ENCODE peak calls at places on chromosomes 1 and 21, in ten cellular contexts. One of them, this sample, is unnamed.

GRCh38 chr1:231836227-231836893 is 209.8 kb downstream of the DISC1 start:
- DNase-seq in ovary: no peak
- DNase-seq in left ventricle myocardium inferior: no peak
- DNase-seq in right atrium auricular region: no peak
- DNase-seq in fibroblast of lung: no peak
- DNase-seq in A673: no peak
- DNase-seq in pancreas: no peak
- DNase-seq in heart left ventricle: no peak
- DNase-seq in H9: no peak
- DNase-seq in HCT116: no peak
- DNase-seq in this sample: no peak

GRCh38 chr1:169711469-169712308 is at the start of gene SELL:
- DNase-seq in HCT116: peak; percentile 73
- DNase-seq in right atrium auricular region: peak; percentile 72
- DNase-seq in left ventricle myocardium inferior: peak; percentile 18
- DNase-seq in A673: peak; percentile 79
- DNase-seq in pancreas: peak; percentile 49
- DNase-seq in heart left ventricle: peak; percentile 59
- DNase-seq in ovary: no peak
- DNase-seq in H9: peak; percentile 70
- DNase-seq in fibroblast of lung: peak; percentile 59
- DNase-seq in this sample: no peak

GRCh38 chr1:58782308-58783089 is 1.3 kb downstream of the JUN start:
- DNase-seq in pancreas: peak; percentile 51
- DNase-seq in heart left ventricle: peak; percentile 51
- DNase-seq in HCT116: no peak
- DNase-seq in right atrium auricular region: peak; percentile 67
- DNase-seq in left ventricle myocardium inferior: peak; percentile 56
- DNase-seq in H9: peak; percentile 67
- DNase-seq in A673: peak; percentile 61
- DNase-seq in fibroblast of lung: peak; percentile 36
- DNase-seq in ovary: peak; percentile 58
- DNase-seq in this sample: peak; percentile 81

GRCh38 chr1:246448373-246448772 is 58.7 kb downstream of the SMYD3 start:
- DNase-seq in pancreas: no peak
- DNase-seq in fibroblast of lung: peak; percentile 24
- DNase-seq in H9: no peak
- DNase-seq in heart left ventricle: no peak
- DNase-seq in HCT116: no peak
- DNase-seq in ovary: no peak
- DNase-seq in left ventricle myocardium inferior: no peak
- DNase-seq in right atrium auricular region: no peak
- DNase-seq in A673: no peak
- DNase-seq in this sample: no peak

GRCh38 chr21:28632718-28633408 is 359.8 kb downstream of the LTN1 start:
- DNase-seq in H9: no peak
- DNase-seq in left ventricle myocardium inferior: no peak
- DNase-seq in pancreas: no peak
- DNase-seq in A673: no peak
- DNase-seq in fibroblast of lung: peak; percentile 75
- DNase-seq in ovary: no peak
- DNase-seq in heart left ventricle: no peak
- DNase-seq in right atrium auricular region: no peak
- DNase-seq in HCT116: no peak
- DNase-seq in this sample: no peak

GRCh38 chr1:38329644-38330043 is 283.1 kb upstream of the POU3F1 start:
- DNase-seq in H9: no peak
- DNase-seq in HCT116: no peak
- DNase-seq in A673: no peak
- DNase-seq in ovary: no peak
- DNase-seq in left ventricle myocardium inferior: no peak
- DNase-seq in heart left ventricle: no peak
- DNase-seq in right atrium auricular region: no peak
- DNase-seq in pancreas: no peak
- DNase-seq in fibroblast of lung: no peak
- DNase-seq in this sample: no peak

GRCh38 chr1:159786966-159787365 is 6.2 kb downstream of the DUSP23 start:
- DNase-seq in left ventricle myocardium inferior: no peak
- DNase-seq in ovary: no peak
- DNase-seq in pancreas: no peak
- DNase-seq in heart left ventricle: no peak
- DNase-seq in HCT116: no peak
- DNase-seq in right atrium auricular region: no peak
- DNase-seq in H9: no peak
- DNase-seq in A673: no peak
- DNase-seq in fibroblast of lung: no peak
- DNase-seq in this sample: no peak

GRCh38 chr1:222889445-222889844 is 74.6 kb downstream of the DISP1 start:
- DNase-seq in pancreas: no peak
- DNase-seq in heart left ventricle: no peak
- DNase-seq in HCT116: no peak
- DNase-seq in ovary: no peak
- DNase-seq in right atrium auricular region: no peak
- DNase-seq in left ventricle myocardium inferior: no peak
- DNase-seq in A673: peak; percentile 43
- DNase-seq in fibroblast of lung: no peak
- DNase-seq in H9: no peak
- DNase-seq in this sample: no peak

DNA sequence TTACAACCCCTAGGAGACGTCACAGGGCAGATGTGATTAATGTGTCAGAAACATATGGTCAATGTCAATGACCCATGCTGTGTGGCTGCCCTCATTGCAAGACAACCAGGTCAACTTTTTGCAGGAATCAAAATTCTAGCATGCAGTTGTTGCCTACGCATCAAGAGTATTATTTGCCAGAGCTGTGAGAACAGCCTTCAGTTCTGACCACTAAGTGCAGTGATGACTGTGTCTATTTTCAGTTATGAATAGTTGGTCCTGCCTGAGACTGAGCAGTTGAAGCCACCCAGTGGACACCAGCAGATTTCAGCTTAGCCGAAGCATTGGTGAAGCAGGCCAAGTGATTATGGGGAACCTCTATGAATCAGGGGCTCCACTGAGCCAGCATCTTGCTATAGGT is 47.3 kb downstream of the LYPLAL1 start:
- DNase-seq in right atrium auricular region: no peak
- DNase-seq in fibroblast of lung: peak; percentile 7
- DNase-seq in HCT116: no peak
- DNase-seq in A673: no peak
- DNase-seq in left ventricle myocardium inferior: no peak
- DNase-seq in pancreas: no peak
- DNase-seq in ovary: no peak
- DNase-seq in H9: no peak
- DNase-seq in heart left ventricle: peak; percentile 17
- DNase-seq in this sample: no peak
- TF ChIP-seq CTCF in right atrium auricular region: no peak
- TF ChIP-seq CTCF in fibroblast of lung: no peak
- TF ChIP-seq CTCF in HCT116: no peak
- TF ChIP-seq CTCF in A673: no peak
- TF ChIP-seq CTCF in left ventricle myocardium inferior: peak; percentile 40
- TF ChIP-seq CTCF in pancreas: no peak
- TF ChIP-seq CTCF in ovary: no peak
- TF ChIP-seq CTCF in H9: no peak
- TF ChIP-seq CTCF in heart left ventricle: no peak
- TF ChIP-seq CTCF in this sample: no peak

GRCh38 chr1:54284781-54285563 is 85.0 kb downstream of the MRPL37 start:
- DNase-seq in HCT116: no peak
- DNase-seq in left ventricle myocardium inferior: no peak
- DNase-seq in H9: no peak
- DNase-seq in right atrium auricular region: no peak
- DNase-seq in heart left ventricle: no peak
- DNase-seq in A673: no peak
- DNase-seq in pancreas: no peak
- DNase-seq in ovary: no peak
- DNase-seq in fibroblast of lung: no peak
- DNase-seq in this sample: no peak

GRCh38 chr1:54283997-54284385 is 84.0 kb downstream of the MRPL37 start:
- DNase-seq in H9: no peak
- DNase-seq in ovary: no peak
- DNase-seq in A673: no peak
- DNase-seq in heart left ventricle: no peak
- DNase-seq in left ventricle myocardium inferior: no peak
- DNase-seq in HCT116: no peak
- DNase-seq in fibroblast of lung: no peak
- DNase-seq in right atrium auricular region: no peak
- DNase-seq in pancreas: no peak
- DNase-seq in this sample: no peak

GRCh38 chr1:54285815-54286214 is 85.8 kb downstream of the MRPL37 start:
- DNase-seq in A673: no peak
- DNase-seq in heart left ventricle: no peak
- DNase-seq in H9: no peak
- DNase-seq in fibroblast of lung: no peak
- DNase-seq in pancreas: no peak
- DNase-seq in left ventricle myocardium inferior: no peak
- DNase-seq in ovary: no peak
- DNase-seq in right atrium auricular region: no peak
- DNase-seq in HCT116: no peak
- DNase-seq in this sample: no peak

GRCh38 chr1:54282101-54282847 is 82.3 kb downstream of the MRPL37 start:
- DNase-seq in heart left ventricle: no peak
- DNase-seq in ovary: no peak
- DNase-seq in pancreas: no peak
- DNase-seq in HCT116: no peak
- DNase-seq in left ventricle myocardium inferior: no peak
- DNase-seq in H9: no peak
- DNase-seq in A673: no peak
- DNase-seq in right atrium auricular region: no peak
- DNase-seq in fibroblast of lung: no peak
- DNase-seq in this sample: no peak

DNA sequence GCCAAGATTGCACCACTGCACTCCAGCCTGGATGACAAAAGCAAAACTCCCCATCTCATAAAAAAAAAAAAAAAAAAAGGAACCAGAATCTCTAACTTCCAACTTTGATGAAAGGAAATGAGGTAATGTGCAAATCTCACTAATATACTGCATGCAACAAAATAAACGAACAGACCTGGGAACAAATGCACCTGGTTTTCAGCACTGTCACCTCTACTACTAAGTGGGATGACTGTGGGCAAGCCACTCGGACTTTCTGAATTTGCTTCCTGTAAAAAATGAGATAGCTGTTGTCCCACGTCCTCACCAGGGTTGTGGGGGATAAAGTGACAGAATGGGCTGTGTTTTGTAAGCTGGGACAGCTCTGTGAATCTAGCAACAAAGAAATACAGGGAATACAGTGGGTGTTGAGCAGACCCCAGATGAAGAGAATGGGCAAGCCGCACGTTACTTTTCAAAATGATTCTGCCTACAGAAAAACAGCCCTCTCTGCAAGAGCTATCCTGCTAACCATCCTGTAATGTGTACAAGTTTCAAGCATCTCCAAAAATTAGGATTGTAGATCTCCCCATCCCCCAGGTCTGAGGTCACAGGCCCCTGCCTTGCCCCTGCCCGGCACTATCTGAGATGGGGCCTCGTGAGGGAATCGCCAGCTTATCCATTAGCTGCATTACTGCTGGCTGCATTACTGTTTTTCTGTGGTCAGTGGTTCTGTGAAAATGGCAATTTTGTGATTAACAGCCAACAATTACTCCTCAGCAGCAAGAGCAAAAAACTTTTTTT is 83.4 kb downstream of the MRPL37 start:
- DNase-seq in right atrium auricular region: no peak
- DNase-seq in H9: no peak
- DNase-seq in A673: no peak
- DNase-seq in ovary: no peak
- DNase-seq in heart left ventricle: no peak
- DNase-seq in pancreas: peak; percentile 59
- DNase-seq in left ventricle myocardium inferior: no peak
- DNase-seq in fibroblast of lung: no peak
- DNase-seq in HCT116: no peak
- DNase-seq in this sample: no peak
- H3K4me1 ChIP-seq in right atrium auricular region: peaks cover 46% of the 10 kb centered on the region
- H3K4me1 ChIP-seq in H9: peaks cover 24% of the 10 kb centered on the region
- H3K4me1 ChIP-seq in A673: peaks cover 13% of the 10 kb centered on the region
- H3K4me1 ChIP-seq in ovary: peaks cover 57% of the 10 kb centered on the region
- H3K4me1 ChIP-seq in heart left ventricle: peaks cover 6% of the 10 kb centered on the region
- H3K4me1 ChIP-seq in pancreas: peaks cover 17% of the 10 kb centered on the region
- H3K4me1 ChIP-seq in left ventricle myocardium inferior: peaks cover 64% of the 10 kb centered on the region
- H3K4me1 ChIP-seq in fibroblast of lung: peaks cover 14% of the 10 kb centered on the region
- H3K4me1 ChIP-seq in HCT116: peaks cover 8% of the 10 kb centered on the region
- H3K4me1 ChIP-seq in this sample: peaks cover 37% of the 10 kb centered on the region

GRCh38 chr1:6801998-6802397 is 16.7 kb downstream of the CAMTA1 start:
- DNase-seq in right atrium auricular region: no peak
- DNase-seq in ovary: no peak
- DNase-seq in fibroblast of lung: peak; percentile 65
- DNase-seq in H9: no peak
- DNase-seq in pancreas: no peak
- DNase-seq in heart left ventricle: peak; percentile 23
- DNase-seq in HCT116: no peak
- DNase-seq in left ventricle myocardium inferior: no peak
- DNase-seq in A673: no peak
- DNase-seq in this sample: no peak

GRCh38 chr1:6800728-6801127 is 15.5 kb downstream of the CAMTA1 start:
- DNase-seq in heart left ventricle: no peak
- DNase-seq in HCT116: no peak
- DNase-seq in left ventricle myocardium inferior: no peak
- DNase-seq in A673: no peak
- DNase-seq in pancreas: no peak
- DNase-seq in ovary: no peak
- DNase-seq in H9: no peak
- DNase-seq in fibroblast of lung: peak; percentile 60
- DNase-seq in right atrium auricular region: no peak
- DNase-seq in this sample: no peak

GRCh38 chr1:6802454-6802853 is 17.2 kb downstream of the CAMTA1 start:
- DNase-seq in ovary: no peak
- DNase-seq in A673: no peak
- DNase-seq in HCT116: no peak
- DNase-seq in pancreas: no peak
- DNase-seq in H9: no peak
- DNase-seq in fibroblast of lung: no peak
- DNase-seq in left ventricle myocardium inferior: no peak
- DNase-seq in heart left ventricle: no peak
- DNase-seq in right atrium auricular region: no peak
- DNase-seq in this sample: no peak

GRCh38 chr1:6802893-6803292 is 17.6 kb downstream of the CAMTA1 start:
- DNase-seq in A673: no peak
- DNase-seq in ovary: no peak
- DNase-seq in pancreas: no peak
- DNase-seq in fibroblast of lung: no peak
- DNase-seq in right atrium auricular region: no peak
- DNase-seq in heart left ventricle: no peak
- DNase-seq in left ventricle myocardium inferior: no peak
- DNase-seq in HCT116: no peak
- DNase-seq in H9: no peak
- DNase-seq in this sample: no peak

GRCh38 chr1:6801199-6801598 is 15.9 kb downstream of the CAMTA1 start:
- DNase-seq in H9: no peak
- DNase-seq in A673: no peak
- DNase-seq in pancreas: no peak
- DNase-seq in ovary: no peak
- DNase-seq in left ventricle myocardium inferior: no peak
- DNase-seq in fibroblast of lung: no peak
- DNase-seq in right atrium auricular region: no peak
- DNase-seq in HCT116: no peak
- DNase-seq in heart left ventricle: peak; percentile 25
- DNase-seq in this sample: no peak
- H3K27ac ChIP-seq in H9: no peak overlapping the region
- H3K27ac ChIP-seq in A673: no peak overlapping the region
- H3K27ac ChIP-seq in pancreas: peak overlapping the region; percentile 50
- H3K27ac ChIP-seq in ovary: no peak overlapping the region
- H3K27ac ChIP-seq in left ventricle myocardium inferior: peak overlapping the region; percentile 63
- H3K27ac ChIP-seq in fibroblast of lung: peak overlapping the region; percentile 52
- H3K27ac ChIP-seq in right atrium auricular region: peak overlapping the region; percentile 66
- H3K27ac ChIP-seq in HCT116: no peak overlapping the region
- H3K27ac ChIP-seq in heart left ventricle: no peak overlapping the region
- H3K27ac ChIP-seq in this sample: peak overlapping the region; percentile 38

GRCh38 chr1:180945151-180945550 is 32.5 kb downstream of the KIAA1614 start:
- DNase-seq in H9: peak; percentile 48
- DNase-seq in HCT116: no peak
- DNase-seq in A673: no peak
- DNase-seq in heart left ventricle: no peak
- DNase-seq in right atrium auricular region: no peak
- DNase-seq in fibroblast of lung: no peak
- DNase-seq in left ventricle myocardium inferior: no peak
- DNase-seq in ovary: no peak
- DNase-seq in pancreas: no peak
- DNase-seq in this sample: no peak
- TF ChIP-seq CTCF in H9: no peak
- TF ChIP-seq CTCF in HCT116: no peak
- TF ChIP-seq CTCF in A673: no peak
- TF ChIP-seq CTCF in heart left ventricle: no peak
- TF ChIP-seq CTCF in right atrium auricular region: no peak
- TF ChIP-seq CTCF in fibroblast of lung: no peak
- TF ChIP-seq CTCF in left ventricle myocardium inferior: no peak
- TF ChIP-seq CTCF in ovary: no peak
- TF ChIP-seq CTCF in pancreas: no peak
- TF ChIP-seq CTCF in this sample: no peak